ENCODE peak calls at places on chromosome 11, in nine cellular contexts. B is GOT3, I is Calu3, R is RCC 7860, X is foreskin fibroblast, W is IMR-90, Z is kidney glomerular epithelial cell, T is HTR-8/SVneo, V is Peyer's patch. S is an unnamed sample.
A peak's percentile ranks its signal among the peaks of the same experiment; 100 is the strongest.

GRCh38 chr11:9210922-9211320 is 54.2 kb downstream of the DENND5A start:
- DNase-seq in B (no peak), I (no peak), R (no peak), X (no peak), W (peak; percentile 48), Z (no peak), T (no peak), V (no peak), S (no peak)

GRCh38 chr11:72225411-72225951 is 914 bp downstream of the INPPL1 start:
- DNase-seq in B (no peak), I (no peak), R (no peak), X (no peak), W (no peak), Z (no peak), T (no peak), V (no peak), S (no peak)

GRCh38 chr11:65437436-65438227 is 15.0 kb downstream of the NEAT1 start:
- DNase-seq in B (no peak), I (no peak), R (no peak), X (no peak), W (peak; percentile 41), Z (no peak), T (no peak), V (peak; percentile 45), S (peak; percentile 33)

GRCh38 chr11:122690801-122691649 is 35.5 kb downstream of the UBASH3B start:
- DNase-seq in B (no peak), I (no peak), R (no peak), X (peak; percentile 60), W (peak; percentile 57), Z (no peak), T (no peak), V (no peak), S (no peak)

GRCh38 chr11:19813158-19813879 is 100.7 kb downstream of the NAV2 start:
- DNase-seq in B (no peak), I (no peak), R (no peak), X (no peak), W (no peak), Z (no peak), T (no peak), V (no peak), S (no peak)

GRCh38 chr11:116986521-116987105 is 111.6 kb downstream of the SIK3 start:
- DNase-seq in B (no peak), I (no peak), R (peak; percentile 79), X (peak; percentile 88), W (peak; percentile 90), Z (peak; percentile 40), T (peak; percentile 18), V (no peak), S (no peak)

GRCh38 chr11:117600976-117601708 is 195.9 kb downstream of the DSCAML1 start:
- DNase-seq in B (no peak), I (no peak), R (no peak), X (no peak), W (no peak), Z (no peak), T (no peak), V (no peak), S (no peak)

GRCh38 chr11:118631510-118631909 is 24.1 kb downstream of the PHLDB1 start:
- DNase-seq in B (no peak), I (no peak), R (no peak), X (no peak), W (no peak), Z (no peak), T (no peak), V (no peak), S (no peak)

GRCh38 chr11:44470849-44471248 is 94.6 kb upstream of the CD82 start:
- DNase-seq in B (no peak), I (no peak), R (no peak), X (no peak), W (no peak), Z (no peak), T (no peak), V (no peak), S (no peak)

GRCh38 chr11:79209540-79210266 is 231.1 kb downstream of the TENM4 start:
- DNase-seq in B (no peak), I (no peak), R (no peak), X (no peak), W (peak; percentile 42), Z (no peak), T (no peak), V (no peak), S (no peak)

GRCh38 chr11:74559934-74560309 is 32.5 kb upstream of the POLD3 start:
- DNase-seq in B (no peak), I (no peak), R (no peak), X (no peak), W (peak; percentile 43), Z (peak; percentile 39), T (no peak), V (no peak), S (no peak)

GRCh38 chr11:111836766-111837165 is 34.6 kb downstream of the ALG9 start:
- DNase-seq in B (no peak), I (no peak), R (no peak), X (no peak), W (peak; percentile 52), Z (no peak), T (no peak), V (no peak), S (no peak)

GRCh38 chr11:126997196-126997595 is 3.4 kb downstream of the KIRREL3 start:
- DNase-seq in B (no peak), I (no peak), R (peak; percentile 6), X (no peak), W (peak; percentile 23), Z (no peak), T (no peak), V (no peak), S (no peak)